ENCODE peak calls at places on chromosomes 6 and 20, in nine cellular contexts. C is tibial nerve, E is astrocyte of the spinal cord, H is left lung, Z is stomach, Y is psoas muscle, D is heart left ventricle, I is K562, P is brain microvascular endothelial cell. O is an unnamed sample.

GRCh38 chr6:160035693-160036330 is 66.9 kb downstream of the IGF2R start:
- DNase-seq in C (no peak), E (no peak), H (no peak), Z (no peak), Y (no peak), D (no peak), I (no peak), P (no peak), O (no peak)

GRCh38 chr20:54076259-54076658 is 5.9 kb upstream of the BCAS1 start:
- DNase-seq in C (no peak), E (no peak), H (no peak), Z (no peak), Y (no peak), D (no peak), I (no peak), P (no peak), O (no peak)

GRCh38 chr6:155614606-155615005 is 159.0 kb upstream of the NOX3 start:
- DNase-seq in C (no peak), E (no peak), H (no peak), Z (no peak), Y (no peak), D (no peak), I (no peak), P (no peak), O (no peak)

GRCh38 chr20:47927944-47928343 is 142.7 kb upstream of the SULF2 start:
- DNase-seq in C (no peak), E (no peak), H (no peak), Z (no peak), Y (no peak), D (no peak), I (no peak), P (no peak), O (no peak)

GRCh38 chr6:30325150-30325872 is 1.4 kb upstream of the TRIM39 start:
- DNase-seq in C (no peak), E (peak), H (peak), Z (peak), Y (peak), D (peak), I (peak), P (peak), O (no peak)

GRCh38 chr20:17543531-17543961 is 12.4 kb upstream of the BFSP1 start:
- DNase-seq in C (no peak), E (peak), H (no peak), Z (no peak), Y (no peak), D (no peak), I (no peak), P (peak), O (no peak)

GRCh38 chr6:34070315-34071110 is 75.4 kb downstream of the GRM4 start:
- DNase-seq in C (no peak), E (no peak), H (peak), Z (no peak), Y (no peak), D (no peak), I (no peak), P (no peak), O (no peak)

GRCh38 chr6:25472314-25472713 is 179.7 kb upstream of the SCGN start:
- DNase-seq in C (no peak), E (no peak), H (no peak), Z (no peak), Y (no peak), D (no peak), I (peak), P (no peak), O (no peak)

GRCh38 chr6:76876922-76877553 is 586.3 kb downstream of the HTR1B start:
- DNase-seq in C (no peak), E (peak), H (no peak), Z (peak), Y (no peak), D (peak), I (no peak), P (peak), O (peak)

GRCh38 chr6:2510341-2510740 is 240.4 kb downstream of the MYLK4 start:
- DNase-seq in C (no peak), E (no peak), H (no peak), Z (no peak), Y (no peak), D (no peak), I (no peak), P (no peak), O (no peak)

GRCh38 chr20:23419995-23420901 is 1.0 kb downstream of the NAPB start:
- DNase-seq in C (peak), E (peak), H (peak), Z (peak), Y (peak), D (peak), I (peak), P (peak), O (peak)

GRCh38 chr6:150928882-150929281 is 63.4 kb downstream of the MTHFD1L start:
- DNase-seq in C (no peak), E (no peak), H (no peak), Z (no peak), Y (no peak), D (no peak), I (no peak), P (no peak), O (no peak)
- TF ChIP-seq CTCF in C (no peak), E (peak), H (no peak), Z (no peak), Y (no peak), D (no peak), I (peak), P (peak), O (peak)

GRCh38 chr6:121333196-121333595 is 1.1 kb downstream of the TBC1D32 start:
- DNase-seq in C (no peak), E (no peak), H (no peak), Z (no peak), Y (no peak), D (no peak), I (no peak), P (no peak), O (no peak)
- H3K4me3 ChIP-seq in C (no peak), E (no peak), H (no peak), Z (peak), Y (no peak), D (no peak), I (peak), P (no peak), O (no peak)

DNA sequence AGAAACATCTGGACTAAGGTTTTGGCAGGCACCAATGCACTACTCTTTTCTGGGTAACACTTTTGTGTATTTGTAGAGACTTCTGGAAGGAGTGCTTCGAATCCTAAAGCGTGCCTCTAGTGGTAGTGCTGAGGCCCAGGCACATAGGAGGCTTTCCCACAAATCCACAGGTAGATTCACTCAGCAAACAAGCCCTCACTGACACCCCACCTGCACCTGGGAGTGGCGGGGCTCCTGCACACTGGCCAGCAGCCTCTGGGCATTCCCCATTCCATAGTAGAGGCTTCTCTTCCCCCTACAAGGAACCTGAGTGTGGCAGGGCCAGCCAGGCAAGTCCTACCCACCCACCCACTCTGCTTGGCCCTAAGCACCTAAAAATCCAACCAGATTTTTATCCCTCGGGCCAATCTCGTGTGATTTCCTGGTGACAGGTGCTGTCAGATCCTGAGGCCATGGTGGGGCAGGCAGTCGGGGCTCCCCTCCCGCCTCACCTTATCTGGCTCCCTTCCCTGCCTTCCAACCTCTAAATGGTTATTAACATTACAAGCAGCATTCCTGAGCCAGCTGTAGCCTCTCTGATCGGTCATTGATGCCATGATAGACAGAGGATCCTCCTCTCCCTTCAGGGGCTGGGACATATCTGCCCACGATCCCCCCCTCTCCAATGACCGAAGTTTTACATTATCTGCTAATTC is 82.4 kb downstream of the SLC2A10 start:
- DNase-seq in C (no peak), E (no peak), H (no peak), Z (no peak), Y (no peak), D (no peak), I (no peak), P (no peak), O (no peak)
- TF ChIP-seq CTCF in C (no peak), E (no peak), H (no peak), Z (no peak), Y (no peak), D (no peak), I (no peak), P (no peak), O (no peak)

DNA sequence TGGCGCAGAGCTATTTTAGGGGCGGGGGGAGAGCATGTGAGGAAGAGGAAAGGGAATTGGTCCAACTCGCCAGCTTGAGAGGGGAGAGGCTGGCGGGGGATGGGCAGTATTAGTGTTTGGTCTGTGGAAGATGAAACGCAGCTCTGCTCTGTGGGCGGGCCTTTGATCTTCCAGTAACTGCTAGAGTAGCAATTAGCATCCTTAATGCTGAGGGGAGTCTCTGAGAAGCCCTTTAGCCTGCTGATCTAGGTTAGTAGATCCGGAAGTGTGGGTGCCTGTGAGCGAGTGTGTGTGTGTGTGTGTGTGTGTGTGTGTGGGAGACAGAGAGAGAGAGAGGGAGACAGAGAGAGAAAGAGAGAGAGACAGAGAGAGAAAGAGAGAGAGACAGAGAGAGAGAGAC is 117.2 kb upstream of the BACH2 start:
- DNase-seq in C (peak), E (peak), H (no peak), Z (no peak), Y (no peak), D (peak), I (no peak), P (no peak), O (no peak)
- H3K4me3 ChIP-seq in C (peak), E (peak), H (peak), Z (peak), Y (peak), D (no peak), I (no peak), P (peak), O (no peak)

DNA sequence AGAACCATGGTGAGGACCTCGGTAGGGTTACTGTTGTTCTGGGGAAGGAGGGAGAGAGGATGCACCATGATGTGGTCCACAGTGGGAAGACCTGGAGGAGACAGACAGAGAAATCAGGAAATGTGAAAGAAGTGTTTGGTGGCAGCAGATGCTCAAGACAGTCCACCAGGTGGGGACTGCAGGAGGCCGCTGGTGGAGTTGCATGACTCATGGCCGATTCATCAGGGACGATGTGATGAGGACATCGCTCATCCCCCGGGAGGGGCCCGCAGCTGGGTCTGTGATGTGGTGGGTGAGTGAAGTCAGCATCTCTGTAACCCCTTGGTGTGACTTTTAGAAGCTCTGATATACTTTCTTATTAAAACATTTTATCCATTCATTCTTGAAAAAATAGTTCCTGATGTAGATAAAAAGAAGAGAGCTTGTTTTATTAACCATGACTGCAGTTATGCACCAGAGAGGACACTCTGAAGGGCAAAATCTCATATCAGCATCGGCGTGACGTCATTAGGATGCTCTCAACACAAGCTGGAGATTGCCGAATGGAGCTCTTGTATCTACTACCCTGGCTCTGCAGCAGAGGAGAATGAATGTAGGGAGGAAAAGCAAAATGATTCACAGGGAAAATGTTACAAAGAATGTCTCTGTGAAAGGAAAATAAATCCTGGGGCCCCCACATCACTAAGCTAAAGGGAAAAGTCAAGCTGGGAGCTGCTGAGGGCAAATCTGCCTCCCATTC is 71.2 kb downstream of the RAMACL start:
- DNase-seq in C (no peak), E (peak), H (no peak), Z (no peak), Y (peak), D (no peak), I (peak), P (peak), O (peak)
- TF ChIP-seq CTCF in C (no peak), E (peak), H (no peak), Z (no peak), Y (peak), D (no peak), I (no peak), P (peak), O (peak)

GRCh38 chr6:104955927-104956662 is 812 bp upstream of the LIN28B start:
- DNase-seq in C (no peak), E (no peak), H (no peak), Z (no peak), Y (no peak), D (no peak), I (peak), P (no peak), O (no peak)
- H3K4me3 ChIP-seq in C (no peak), E (no peak), H (no peak), Z (no peak), Y (no peak), D (no peak), I (peak), P (no peak), O (no peak)

GRCh38 chr6:13519839-13520238 is 32.4 kb upstream of the GFOD1 start:
- DNase-seq in C (no peak), E (no peak), H (no peak), Z (no peak), Y (no peak), D (no peak), I (no peak), P (no peak), O (no peak)
- TF ChIP-seq CTCF in C (no peak), E (no peak), H (no peak), Z (no peak), Y (no peak), D (no peak), I (no peak), P (no peak), O (no peak)

GRCh38 chr6:11043552-11043960 is 549 bp downstream of the ELOVL2 start:
- DNase-seq in C (no peak), E (no peak), H (no peak), Z (no peak), Y (no peak), D (no peak), I (no peak), P (no peak), O (no peak)
- H3K4me3 ChIP-seq in C (peak), E (peak), H (peak), Z (peak), Y (peak), D (peak), I (peak), P (peak), O (peak)